ENCODE peak calls at places on chromosomes 7 and 10, in ten cellular contexts. One of them, this sample, is unnamed.

GRCh38 chr7:105389090-105389650 is 449 bp upstream of the SRPK2 start:
- DNase-seq in GM12878: no peak
- DNase-seq in cardiac muscle cell: peak
- DNase-seq in psoas muscle: peak
- DNase-seq in caudate nucleus: peak
- DNase-seq in activated naive CD4-positive, alpha-beta T cell: no peak
- DNase-seq in memory B cell: peak
- DNase-seq in stimulated activated CD8-positive, alpha-beta memory T cell treated with anti-CD3 and anti-CD28 coated beads, Interleukin-4, amount 100 ng/mL, for 48 hours: peak
- DNase-seq in PC-9: peak
- DNase-seq in nephron progenitor cell: no peak
- DNase-seq in this sample: peak

GRCh38 chr10:86155034-86155656 is 211.4 kb downstream of the GRID1 start:
- DNase-seq in caudate nucleus: no peak
- DNase-seq in PC-9: no peak
- DNase-seq in stimulated activated CD8-positive, alpha-beta memory T cell treated with anti-CD3 and anti-CD28 coated beads, Interleukin-4, amount 100 ng/mL, for 48 hours: no peak
- DNase-seq in psoas muscle: no peak
- DNase-seq in activated naive CD4-positive, alpha-beta T cell: no peak
- DNase-seq in GM12878: no peak
- DNase-seq in memory B cell: no peak
- DNase-seq in cardiac muscle cell: no peak
- DNase-seq in nephron progenitor cell: peak
- DNase-seq in this sample: no peak

GRCh38 chr7:138785587-138786437 is 12.0 kb upstream of the TMEM213 start:
- DNase-seq in stimulated activated CD8-positive, alpha-beta memory T cell treated with anti-CD3 and anti-CD28 coated beads, Interleukin-4, amount 100 ng/mL, for 48 hours: no peak
- DNase-seq in cardiac muscle cell: peak
- DNase-seq in activated naive CD4-positive, alpha-beta T cell: no peak
- DNase-seq in caudate nucleus: no peak
- DNase-seq in GM12878: no peak
- DNase-seq in nephron progenitor cell: no peak
- DNase-seq in psoas muscle: no peak
- DNase-seq in memory B cell: no peak
- DNase-seq in PC-9: peak
- DNase-seq in this sample: no peak

GRCh38 chr7:101066858-101067227 is 18.4 kb upstream of the TRIM56 start:
- DNase-seq in cardiac muscle cell: no peak
- DNase-seq in memory B cell: no peak
- DNase-seq in psoas muscle: no peak
- DNase-seq in activated naive CD4-positive, alpha-beta T cell: no peak
- DNase-seq in nephron progenitor cell: no peak
- DNase-seq in PC-9: no peak
- DNase-seq in stimulated activated CD8-positive, alpha-beta memory T cell treated with anti-CD3 and anti-CD28 coated beads, Interleukin-4, amount 100 ng/mL, for 48 hours: no peak
- DNase-seq in GM12878: no peak
- DNase-seq in caudate nucleus: no peak
- DNase-seq in this sample: no peak

GRCh38 chr10:102914781-102915180 is 3.3 kb upstream of the CNNM2 start:
- DNase-seq in caudate nucleus: no peak
- DNase-seq in nephron progenitor cell: no peak
- DNase-seq in psoas muscle: no peak
- DNase-seq in cardiac muscle cell: no peak
- DNase-seq in activated naive CD4-positive, alpha-beta T cell: no peak
- DNase-seq in GM12878: no peak
- DNase-seq in memory B cell: no peak
- DNase-seq in PC-9: no peak
- DNase-seq in stimulated activated CD8-positive, alpha-beta memory T cell treated with anti-CD3 and anti-CD28 coated beads, Interleukin-4, amount 100 ng/mL, for 48 hours: no peak
- DNase-seq in this sample: no peak

GRCh38 chr7:96282835-96283234 is 39.1 kb downstream of the SLC25A13 start:
- DNase-seq in nephron progenitor cell: no peak
- DNase-seq in PC-9: no peak
- DNase-seq in psoas muscle: no peak
- DNase-seq in caudate nucleus: no peak
- DNase-seq in GM12878: no peak
- DNase-seq in activated naive CD4-positive, alpha-beta T cell: no peak
- DNase-seq in cardiac muscle cell: no peak
- DNase-seq in stimulated activated CD8-positive, alpha-beta memory T cell treated with anti-CD3 and anti-CD28 coated beads, Interleukin-4, amount 100 ng/mL, for 48 hours: no peak
- DNase-seq in memory B cell: no peak
- DNase-seq in this sample: no peak

GRCh38 chr7:89728550-89728949 is 425.7 kb upstream of the STEAP1 start:
- DNase-seq in stimulated activated CD8-positive, alpha-beta memory T cell treated with anti-CD3 and anti-CD28 coated beads, Interleukin-4, amount 100 ng/mL, for 48 hours: no peak
- DNase-seq in nephron progenitor cell: no peak
- DNase-seq in memory B cell: no peak
- DNase-seq in cardiac muscle cell: no peak
- DNase-seq in PC-9: no peak
- DNase-seq in activated naive CD4-positive, alpha-beta T cell: no peak
- DNase-seq in GM12878: no peak
- DNase-seq in psoas muscle: no peak
- DNase-seq in caudate nucleus: no peak
- DNase-seq in this sample: no peak

GRCh38 chr10:51895209-51895608 is 195.8 kb upstream of the CSTF2T start:
- DNase-seq in nephron progenitor cell: no peak
- DNase-seq in psoas muscle: peak
- DNase-seq in GM12878: no peak
- DNase-seq in activated naive CD4-positive, alpha-beta T cell: no peak
- DNase-seq in stimulated activated CD8-positive, alpha-beta memory T cell treated with anti-CD3 and anti-CD28 coated beads, Interleukin-4, amount 100 ng/mL, for 48 hours: no peak
- DNase-seq in caudate nucleus: no peak
- DNase-seq in PC-9: no peak
- DNase-seq in cardiac muscle cell: peak
- DNase-seq in memory B cell: no peak
- DNase-seq in this sample: no peak

GRCh38 chr10:24897326-24897926 is 55.0 kb downstream of the PRTFDC1 start:
- DNase-seq in caudate nucleus: no peak
- DNase-seq in memory B cell: no peak
- DNase-seq in cardiac muscle cell: peak
- DNase-seq in stimulated activated CD8-positive, alpha-beta memory T cell treated with anti-CD3 and anti-CD28 coated beads, Interleukin-4, amount 100 ng/mL, for 48 hours: no peak
- DNase-seq in GM12878: no peak
- DNase-seq in psoas muscle: no peak
- DNase-seq in PC-9: peak
- DNase-seq in activated naive CD4-positive, alpha-beta T cell: no peak
- DNase-seq in nephron progenitor cell: no peak
- DNase-seq in this sample: no peak

GRCh38 chr7:85510287-85510686 is 323.4 kb upstream of the SEMA3D start:
- DNase-seq in stimulated activated CD8-positive, alpha-beta memory T cell treated with anti-CD3 and anti-CD28 coated beads, Interleukin-4, amount 100 ng/mL, for 48 hours: no peak
- DNase-seq in GM12878: no peak
- DNase-seq in PC-9: no peak
- DNase-seq in memory B cell: no peak
- DNase-seq in nephron progenitor cell: no peak
- DNase-seq in psoas muscle: no peak
- DNase-seq in cardiac muscle cell: no peak
- DNase-seq in caudate nucleus: no peak
- DNase-seq in activated naive CD4-positive, alpha-beta T cell: no peak
- DNase-seq in this sample: no peak

GRCh38 chr10:111836586-111836985 is 347.0 kb downstream of the GPAM start:
- DNase-seq in activated naive CD4-positive, alpha-beta T cell: no peak
- DNase-seq in stimulated activated CD8-positive, alpha-beta memory T cell treated with anti-CD3 and anti-CD28 coated beads, Interleukin-4, amount 100 ng/mL, for 48 hours: no peak
- DNase-seq in psoas muscle: no peak
- DNase-seq in GM12878: no peak
- DNase-seq in memory B cell: no peak
- DNase-seq in caudate nucleus: no peak
- DNase-seq in cardiac muscle cell: no peak
- DNase-seq in PC-9: no peak
- DNase-seq in nephron progenitor cell: no peak
- DNase-seq in this sample: no peak

GRCh38 chr7:43590862-43591550 is 8.1 kb downstream of the STK17A start:
- DNase-seq in cardiac muscle cell: no peak
- DNase-seq in activated naive CD4-positive, alpha-beta T cell: no peak
- DNase-seq in stimulated activated CD8-positive, alpha-beta memory T cell treated with anti-CD3 and anti-CD28 coated beads, Interleukin-4, amount 100 ng/mL, for 48 hours: no peak
- DNase-seq in PC-9: no peak
- DNase-seq in caudate nucleus: no peak
- DNase-seq in psoas muscle: no peak
- DNase-seq in nephron progenitor cell: no peak
- DNase-seq in memory B cell: no peak
- DNase-seq in GM12878: peak
- DNase-seq in this sample: no peak

GRCh38 chr7:92135490-92135889 is 1.2 kb upstream of the CYP51A1 start:
- DNase-seq in memory B cell: no peak
- DNase-seq in cardiac muscle cell: peak
- DNase-seq in psoas muscle: no peak
- DNase-seq in nephron progenitor cell: no peak
- DNase-seq in stimulated activated CD8-positive, alpha-beta memory T cell treated with anti-CD3 and anti-CD28 coated beads, Interleukin-4, amount 100 ng/mL, for 48 hours: no peak
- DNase-seq in PC-9: no peak
- DNase-seq in caudate nucleus: no peak
- DNase-seq in GM12878: no peak
- DNase-seq in activated naive CD4-positive, alpha-beta T cell: no peak
- DNase-seq in this sample: no peak

GRCh38 chr10:98170249-98171117 is 36.0 kb downstream of the R3HCC1L start:
- DNase-seq in PC-9: peak
- DNase-seq in memory B cell: peak
- DNase-seq in caudate nucleus: no peak
- DNase-seq in nephron progenitor cell: peak
- DNase-seq in cardiac muscle cell: peak
- DNase-seq in GM12878: peak
- DNase-seq in activated naive CD4-positive, alpha-beta T cell: no peak
- DNase-seq in stimulated activated CD8-positive, alpha-beta memory T cell treated with anti-CD3 and anti-CD28 coated beads, Interleukin-4, amount 100 ng/mL, for 48 hours: peak
- DNase-seq in psoas muscle: no peak
- DNase-seq in this sample: peak

GRCh38 chr7:131835141-131835540 is 278.7 kb upstream of the PODXL start:
- DNase-seq in PC-9: no peak
- DNase-seq in memory B cell: no peak
- DNase-seq in GM12878: no peak
- DNase-seq in cardiac muscle cell: no peak
- DNase-seq in stimulated activated CD8-positive, alpha-beta memory T cell treated with anti-CD3 and anti-CD28 coated beads, Interleukin-4, amount 100 ng/mL, for 48 hours: no peak
- DNase-seq in activated naive CD4-positive, alpha-beta T cell: no peak
- DNase-seq in nephron progenitor cell: no peak
- DNase-seq in psoas muscle: no peak
- DNase-seq in caudate nucleus: no peak
- DNase-seq in this sample: no peak

GRCh38 chr10:104333728-104334373 is 4.4 kb downstream of the ITPRIP start:
- DNase-seq in activated naive CD4-positive, alpha-beta T cell: no peak
- DNase-seq in stimulated activated CD8-positive, alpha-beta memory T cell treated with anti-CD3 and anti-CD28 coated beads, Interleukin-4, amount 100 ng/mL, for 48 hours: peak
- DNase-seq in psoas muscle: no peak
- DNase-seq in caudate nucleus: no peak
- DNase-seq in PC-9: no peak
- DNase-seq in cardiac muscle cell: no peak
- DNase-seq in nephron progenitor cell: no peak
- DNase-seq in GM12878: no peak
- DNase-seq in memory B cell: no peak
- DNase-seq in this sample: no peak

GRCh38 chr7:137696376-137696775 is 150.4 kb downstream of the DGKI start:
- DNase-seq in memory B cell: no peak
- DNase-seq in GM12878: no peak
- DNase-seq in cardiac muscle cell: no peak
- DNase-seq in caudate nucleus: no peak
- DNase-seq in nephron progenitor cell: no peak
- DNase-seq in PC-9: no peak
- DNase-seq in psoas muscle: no peak
- DNase-seq in stimulated activated CD8-positive, alpha-beta memory T cell treated with anti-CD3 and anti-CD28 coated beads, Interleukin-4, amount 100 ng/mL, for 48 hours: no peak
- DNase-seq in activated naive CD4-positive, alpha-beta T cell: no peak
- DNase-seq in this sample: no peak

GRCh38 chr10:7035111-7035761 is 375.6 kb downstream of the SFMBT2 start:
- DNase-seq in memory B cell: no peak
- DNase-seq in caudate nucleus: no peak
- DNase-seq in activated naive CD4-positive, alpha-beta T cell: no peak
- DNase-seq in psoas muscle: no peak
- DNase-seq in nephron progenitor cell: no peak
- DNase-seq in GM12878: no peak
- DNase-seq in stimulated activated CD8-positive, alpha-beta memory T cell treated with anti-CD3 and anti-CD28 coated beads, Interleukin-4, amount 100 ng/mL, for 48 hours: peak
- DNase-seq in cardiac muscle cell: no peak
- DNase-seq in PC-9: no peak
- DNase-seq in this sample: no peak

GRCh38 chr7:116706668-116707126 is 34.7 kb downstream of the MET start:
- DNase-seq in PC-9: peak
- DNase-seq in psoas muscle: no peak
- DNase-seq in activated naive CD4-positive, alpha-beta T cell: no peak
- DNase-seq in cardiac muscle cell: peak
- DNase-seq in caudate nucleus: no peak
- DNase-seq in memory B cell: no peak
- DNase-seq in nephron progenitor cell: no peak
- DNase-seq in GM12878: no peak
- DNase-seq in stimulated activated CD8-positive, alpha-beta memory T cell treated with anti-CD3 and anti-CD28 coated beads, Interleukin-4, amount 100 ng/mL, for 48 hours: no peak
- DNase-seq in this sample: no peak

GRCh38 chr10:12042409-12042796 is 206 bp downstream of the UPF2 start:
- DNase-seq in cardiac muscle cell: peak
- DNase-seq in activated naive CD4-positive, alpha-beta T cell: peak
- DNase-seq in GM12878: no peak
- DNase-seq in memory B cell: no peak
- DNase-seq in PC-9: no peak
- DNase-seq in caudate nucleus: peak
- DNase-seq in psoas muscle: peak
- DNase-seq in nephron progenitor cell: peak
- DNase-seq in stimulated activated CD8-positive, alpha-beta memory T cell treated with anti-CD3 and anti-CD28 coated beads, Interleukin-4, amount 100 ng/mL, for 48 hours: peak
- DNase-seq in this sample: no peak

GRCh38 chr7:81025360-81025759 is 106.5 kb upstream of the SEMA3C start:
- DNase-seq in psoas muscle: no peak
- DNase-seq in PC-9: no peak
- DNase-seq in stimulated activated CD8-positive, alpha-beta memory T cell treated with anti-CD3 and anti-CD28 coated beads, Interleukin-4, amount 100 ng/mL, for 48 hours: no peak
- DNase-seq in memory B cell: no peak
- DNase-seq in activated naive CD4-positive, alpha-beta T cell: no peak
- DNase-seq in cardiac muscle cell: no peak
- DNase-seq in nephron progenitor cell: no peak
- DNase-seq in GM12878: no peak
- DNase-seq in caudate nucleus: no peak
- DNase-seq in this sample: no peak

GRCh38 chr7:23915196-23915595 is 205.2 kb downstream of the STK31 start:
- DNase-seq in caudate nucleus: no peak
- DNase-seq in psoas muscle: no peak
- DNase-seq in nephron progenitor cell: no peak
- DNase-seq in GM12878: no peak
- DNase-seq in activated naive CD4-positive, alpha-beta T cell: no peak
- DNase-seq in PC-9: no peak
- DNase-seq in stimulated activated CD8-positive, alpha-beta memory T cell treated with anti-CD3 and anti-CD28 coated beads, Interleukin-4, amount 100 ng/mL, for 48 hours: no peak
- DNase-seq in memory B cell: no peak
- DNase-seq in cardiac muscle cell: no peak
- DNase-seq in this sample: no peak

GRCh38 chr7:40826419-40827216 is 691.8 kb downstream of the SUGCT start:
- DNase-seq in memory B cell: no peak
- DNase-seq in stimulated activated CD8-positive, alpha-beta memory T cell treated with anti-CD3 and anti-CD28 coated beads, Interleukin-4, amount 100 ng/mL, for 48 hours: no peak
- DNase-seq in GM12878: no peak
- DNase-seq in activated naive CD4-positive, alpha-beta T cell: no peak
- DNase-seq in caudate nucleus: no peak
- DNase-seq in nephron progenitor cell: no peak
- DNase-seq in PC-9: peak
- DNase-seq in cardiac muscle cell: no peak
- DNase-seq in psoas muscle: no peak
- DNase-seq in this sample: no peak

GRCh38 chr10:104273899-104274575 is 5.1 kb downstream of the GSTO2 start:
- DNase-seq in cardiac muscle cell: peak
- DNase-seq in memory B cell: no peak
- DNase-seq in caudate nucleus: no peak
- DNase-seq in nephron progenitor cell: no peak
- DNase-seq in activated naive CD4-positive, alpha-beta T cell: no peak
- DNase-seq in GM12878: no peak
- DNase-seq in stimulated activated CD8-positive, alpha-beta memory T cell treated with anti-CD3 and anti-CD28 coated beads, Interleukin-4, amount 100 ng/mL, for 48 hours: no peak
- DNase-seq in PC-9: no peak
- DNase-seq in psoas muscle: no peak
- DNase-seq in this sample: no peak

GRCh38 chr7:127858091-127858914 is 172.9 kb downstream of the LRRC4 start:
- DNase-seq in GM12878: no peak
- DNase-seq in activated naive CD4-positive, alpha-beta T cell: no peak
- DNase-seq in stimulated activated CD8-positive, alpha-beta memory T cell treated with anti-CD3 and anti-CD28 coated beads, Interleukin-4, amount 100 ng/mL, for 48 hours: no peak
- DNase-seq in memory B cell: no peak
- DNase-seq in psoas muscle: no peak
- DNase-seq in caudate nucleus: no peak
- DNase-seq in nephron progenitor cell: no peak
- DNase-seq in PC-9: no peak
- DNase-seq in cardiac muscle cell: no peak
- DNase-seq in this sample: no peak

GRCh38 chr7:27101906-27102577 is 441 bp downstream of the HOXA2 start:
- DNase-seq in stimulated activated CD8-positive, alpha-beta memory T cell treated with anti-CD3 and anti-CD28 coated beads, Interleukin-4, amount 100 ng/mL, for 48 hours: no peak
- DNase-seq in activated naive CD4-positive, alpha-beta T cell: no peak
- DNase-seq in psoas muscle: no peak
- DNase-seq in caudate nucleus: no peak
- DNase-seq in memory B cell: no peak
- DNase-seq in GM12878: no peak
- DNase-seq in cardiac muscle cell: no peak
- DNase-seq in PC-9: no peak
- DNase-seq in nephron progenitor cell: peak
- DNase-seq in this sample: no peak

GRCh38 chr10:33008499-33009243 is 50.6 kb upstream of the ITGB1 start:
- DNase-seq in activated naive CD4-positive, alpha-beta T cell: peak
- DNase-seq in stimulated activated CD8-positive, alpha-beta memory T cell treated with anti-CD3 and anti-CD28 coated beads, Interleukin-4, amount 100 ng/mL, for 48 hours: peak
- DNase-seq in caudate nucleus: peak
- DNase-seq in psoas muscle: no peak
- DNase-seq in memory B cell: peak
- DNase-seq in GM12878: peak
- DNase-seq in PC-9: peak
- DNase-seq in cardiac muscle cell: peak
- DNase-seq in nephron progenitor cell: peak
- DNase-seq in this sample: peak

GRCh38 chr7:45084901-45085618 is 3.7 kb downstream of the NACAD start:
- DNase-seq in GM12878: no peak
- DNase-seq in cardiac muscle cell: no peak
- DNase-seq in PC-9: no peak
- DNase-seq in activated naive CD4-positive, alpha-beta T cell: no peak
- DNase-seq in memory B cell: no peak
- DNase-seq in psoas muscle: no peak
- DNase-seq in stimulated activated CD8-positive, alpha-beta memory T cell treated with anti-CD3 and anti-CD28 coated beads, Interleukin-4, amount 100 ng/mL, for 48 hours: no peak
- DNase-seq in nephron progenitor cell: no peak
- DNase-seq in caudate nucleus: no peak
- DNase-seq in this sample: no peak